ENCODE peak calls at places on chromosome 15, in ten cellular contexts. F, O, S, G, J, B, Z, T, A and E are unnamed samples.

GRCh38 chr15:81064253-81064652 is 63.5 kb downstream of the TLNRD1 start:
- DNase-seq in F (no peak), O (no peak), S (no peak), G (no peak), J (no peak), B (no peak), Z (no peak), T (no peak), A (no peak), E (no peak)

GRCh38 chr15:78930577-78931388 is 14.1 kb downstream of the CTSH start:
- DNase-seq in F (no peak), O (no peak), S (no peak), G (no peak), J (peak), B (no peak), Z (peak), T (peak), A (no peak), E (no peak)

GRCh38 chr15:83747718-83748110 is 93.8 kb downstream of the ADAMTSL3 start:
- DNase-seq in F (no peak), O (no peak), S (no peak), G (no peak), J (no peak), B (no peak), Z (no peak), T (no peak), A (no peak), E (no peak)

GRCh38 chr15:25725758-25726157 is 137.4 kb downstream of the ATP10A start:
- DNase-seq in F (no peak), O (no peak), S (no peak), G (no peak), J (no peak), B (no peak), Z (no peak), T (no peak), A (peak), E (no peak)

GRCh38 chr15:44246521-44247268 is 41.8 kb upstream of the GOLM2 start:
- DNase-seq in F (no peak), O (no peak), S (no peak), G (no peak), J (no peak), B (no peak), Z (no peak), T (no peak), A (no peak), E (no peak)

GRCh38 chr15:92932946-92933649 is 33.0 kb downstream of the CHD2 start:
- DNase-seq in F (no peak), O (no peak), S (no peak), G (no peak), J (peak), B (no peak), Z (no peak), T (no peak), A (no peak), E (no peak)

GRCh38 chr15:63185206-63185605 is 4.2 kb upstream of the RAB8B start:
- DNase-seq in F (no peak), O (no peak), S (no peak), G (no peak), J (no peak), B (no peak), Z (no peak), T (no peak), A (no peak), E (no peak)

GRCh38 chr15:51724673-51725072 is 12.8 kb downstream of the LYSMD2 start:
- DNase-seq in F (no peak), O (no peak), S (no peak), G (peak), J (no peak), B (no peak), Z (no peak), T (no peak), A (no peak), E (no peak)

GRCh38 chr15:62588930-62589655 is 424.0 kb upstream of the C2CD4B start:
- DNase-seq in F (no peak), O (no peak), S (no peak), G (no peak), J (peak), B (no peak), Z (peak), T (no peak), A (no peak), E (no peak)

GRCh38 chr15:67422296-67422695 is 98.6 kb upstream of the C15orf61 start:
- DNase-seq in F (no peak), O (no peak), S (no peak), G (no peak), J (no peak), B (no peak), Z (no peak), T (no peak), A (no peak), E (no peak)

GRCh38 chr15:75104804-75105557 is 81.6 kb downstream of the PPCDC start:
- DNase-seq in F (peak), O (peak), S (no peak), G (no peak), J (peak), B (no peak), Z (peak), T (peak), A (peak), E (no peak)

GRCh38 chr15:67066041-67067021 is 929 bp downstream of the SMAD3 start:
- DNase-seq in F (no peak), O (peak), S (no peak), G (peak), J (no peak), B (peak), Z (no peak), T (no peak), A (no peak), E (no peak)

GRCh38 chr15:68208641-68209240 is 3.6 kb upstream of the CALML4 start:
- DNase-seq in F (peak), O (no peak), S (no peak), G (no peak), J (no peak), B (no peak), Z (no peak), T (no peak), A (peak), E (no peak)

GRCh38 chr15:56804908-56805307 is 71.6 kb upstream of the ZNF280D start:
- DNase-seq in F (no peak), O (no peak), S (no peak), G (no peak), J (no peak), B (no peak), Z (peak), T (no peak), A (no peak), E (no peak)

GRCh38 chr15:62456011-62456920 is 291.2 kb upstream of the C2CD4B start:
- DNase-seq in F (no peak), O (no peak), S (no peak), G (no peak), J (no peak), B (no peak), Z (no peak), T (no peak), A (no peak), E (no peak)

GRCh38 chr15:93722165-93722564 is 509.2 kb upstream of the MCTP2 start:
- DNase-seq in F (no peak), O (no peak), S (no peak), G (no peak), J (no peak), B (no peak), Z (no peak), T (no peak), A (no peak), E (no peak)

GRCh38 chr15:93265046-93265658 is 176.1 kb upstream of the RGMA start:
- DNase-seq in F (no peak), O (no peak), S (no peak), G (no peak), J (no peak), B (no peak), Z (peak), T (no peak), A (no peak), E (no peak)

GRCh38 chr15:29615791-29616190 is 206.5 kb downstream of the TJP1 start:
- DNase-seq in F (no peak), O (no peak), S (no peak), G (no peak), J (no peak), B (no peak), Z (no peak), T (no peak), A (no peak), E (no peak)

GRCh38 chr15:81480645-81481053 is 106.6 kb upstream of the TMC3 start:
- DNase-seq in F (peak), O (peak), S (no peak), G (peak), J (peak), B (peak), Z (peak), T (peak), A (no peak), E (no peak)

GRCh38 chr15:94403246-94403824 is 172.0 kb downstream of the MCTP2 start:
- DNase-seq in F (no peak), O (no peak), S (no peak), G (no peak), J (peak), B (no peak), Z (no peak), T (no peak), A (no peak), E (no peak)

GRCh38 chr15:80876034-80876433 is 96.9 kb downstream of the CEMIP start:
- DNase-seq in F (no peak), O (no peak), S (no peak), G (no peak), J (no peak), B (no peak), Z (no peak), T (no peak), A (no peak), E (no peak)

GRCh38 chr15:42056934-42057743 is 36.3 kb upstream of the PLA2G4E start:
- DNase-seq in F (peak), O (peak), S (peak), G (peak), J (peak), B (peak), Z (peak), T (peak), A (peak), E (peak)

GRCh38 chr15:98330258-98330657 is 318.1 kb upstream of the IGF1R start:
- DNase-seq in F (no peak), O (no peak), S (no peak), G (no peak), J (no peak), B (no peak), Z (no peak), T (no peak), A (no peak), E (no peak)

GRCh38 chr15:26295331-26295730 is 432.2 kb upstream of the ATP10A start:
- DNase-seq in F (no peak), O (no peak), S (no peak), G (no peak), J (no peak), B (no peak), Z (no peak), T (no peak), A (no peak), E (no peak)

GRCh38 chr15:51706347-51706746 is 25.0 kb downstream of the SCG3 start:
- DNase-seq in F (no peak), O (no peak), S (no peak), G (no peak), J (peak), B (no peak), Z (peak), T (no peak), A (no peak), E (no peak)

GRCh38 chr15:77500986-77501385 is 80.3 kb downstream of the HMG20A start:
- DNase-seq in F (no peak), O (no peak), S (no peak), G (no peak), J (peak), B (no peak), Z (peak), T (no peak), A (no peak), E (no peak)

GRCh38 chr15:92527197-92527596 is 128.4 kb downstream of the FAM174B start:
- DNase-seq in F (no peak), O (no peak), S (no peak), G (no peak), J (peak), B (no peak), Z (peak), T (no peak), A (no peak), E (no peak)

GRCh38 chr15:41926184-41927056 is 32.6 kb upstream of the SPTBN5 start:
- DNase-seq in F (no peak), O (no peak), S (no peak), G (peak), J (no peak), B (no peak), Z (no peak), T (no peak), A (no peak), E (no peak)

GRCh38 chr15:92666780-92667179 is 11.2 kb upstream of the FAM174B start:
- DNase-seq in F (no peak), O (no peak), S (no peak), G (no peak), J (peak), B (no peak), Z (peak), T (no peak), A (peak), E (no peak)

GRCh38 chr15:52527898-52528464 is 699 bp downstream of the MYO5A start:
- DNase-seq in F (peak), O (peak), S (no peak), G (peak), J (no peak), B (no peak), Z (no peak), T (peak), A (no peak), E (no peak)

GRCh38 chr15:79265167-79265566 is 17.4 kb upstream of the ANKRD34C start:
- DNase-seq in F (no peak), O (no peak), S (no peak), G (peak), J (no peak), B (no peak), Z (no peak), T (peak), A (no peak), E (no peak)

GRCh38 chr15:64351265-64351664 is 4.7 kb downstream of the CSNK1G1 start:
- DNase-seq in F (no peak), O (no peak), S (no peak), G (no peak), J (peak), B (no peak), Z (peak), T (no peak), A (no peak), E (no peak)

GRCh38 chr15:57607570-57608000 is 15.9 kb downstream of the MYZAP start:
- DNase-seq in F (no peak), O (no peak), S (no peak), G (no peak), J (peak), B (no peak), Z (peak), T (peak), A (peak), E (no peak)

GRCh38 chr15:91942676-91943417 is 89.3 kb downstream of the SLCO3A1 start:
- DNase-seq in F (no peak), O (no peak), S (peak), G (no peak), J (peak), B (no peak), Z (peak), T (peak), A (peak), E (no peak)

GRCh38 chr15:57565326-57565725 is 26.4 kb upstream of the MYZAP start:
- DNase-seq in F (no peak), O (no peak), S (no peak), G (peak), J (no peak), B (no peak), Z (no peak), T (no peak), A (peak), E (no peak)

GRCh38 chr15:61053401-61053800 is 175.7 kb downstream of the RORA start:
- DNase-seq in F (no peak), O (no peak), S (no peak), G (peak), J (no peak), B (no peak), Z (no peak), T (no peak), A (no peak), E (no peak)

GRCh38 chr15:61049003-61049402 is 180.1 kb downstream of the RORA start:
- DNase-seq in F (no peak), O (no peak), S (no peak), G (no peak), J (peak), B (no peak), Z (peak), T (no peak), A (no peak), E (no peak)

GRCh38 chr15:61050844-61051569 is 178.1 kb downstream of the RORA start:
- DNase-seq in F (no peak), O (no peak), S (no peak), G (no peak), J (no peak), B (no peak), Z (peak), T (no peak), A (no peak), E (no peak)

GRCh38 chr15:61049934-61050333 is 179.2 kb downstream of the RORA start:
- DNase-seq in F (no peak), O (no peak), S (no peak), G (no peak), J (peak), B (no peak), Z (peak), T (peak), A (no peak), E (no peak)

DNA sequence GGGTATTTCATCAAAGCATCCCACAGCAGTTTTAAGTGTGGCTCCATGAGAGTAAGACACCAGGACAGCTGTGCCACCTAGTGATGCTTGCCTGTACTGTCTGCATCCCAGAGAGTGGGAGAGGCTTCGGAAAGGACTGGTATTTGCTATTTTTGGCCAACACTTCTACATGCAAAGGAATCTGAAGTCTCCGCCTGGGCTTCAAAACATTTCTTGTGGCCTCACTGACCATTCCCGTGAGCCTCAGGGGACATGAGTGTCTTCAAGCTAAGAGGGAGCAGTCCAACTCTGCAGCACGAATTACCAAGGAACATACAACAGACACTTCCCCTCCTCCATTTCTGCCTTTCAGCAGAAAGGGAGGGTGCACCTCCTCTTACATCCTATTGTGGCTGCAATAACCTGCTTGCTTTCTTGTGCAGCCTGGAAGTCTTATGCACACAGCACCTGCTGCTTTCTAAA is 177.5 kb downstream of the RORA start:
- DNase-seq in F (no peak), O (no peak), S (peak), G (peak), J (peak), B (no peak), Z (peak), T (peak), A (no peak), E (no peak)
- TF ChIP-seq CTCF in F (no peak), O (no peak), S (peak), G (peak), J (peak), B (peak), Z (peak), T (peak), A (no peak), E (no peak)

GRCh38 chr15:23857028-23857641 is 170.0 kb upstream of the NDN start:
- DNase-seq in F (no peak), O (no peak), S (no peak), G (peak), J (peak), B (peak), Z (peak), T (peak), A (no peak), E (no peak)

GRCh38 chr15:23860846-23861245 is 173.7 kb upstream of the NDN start:
- DNase-seq in F (no peak), O (no peak), S (no peak), G (no peak), J (no peak), B (no peak), Z (no peak), T (no peak), A (no peak), E (no peak)

GRCh38 chr15:23860290-23860751 is 173.2 kb upstream of the NDN start:
- DNase-seq in F (no peak), O (no peak), S (no peak), G (peak), J (no peak), B (peak), Z (no peak), T (no peak), A (no peak), E (peak)

GRCh38 chr15:23855947-23856346 is 168.8 kb upstream of the NDN start:
- DNase-seq in F (no peak), O (no peak), S (no peak), G (no peak), J (no peak), B (no peak), Z (no peak), T (no peak), A (no peak), E (no peak)

GRCh38 chr15:23859008-23859407 is 171.9 kb upstream of the NDN start:
- DNase-seq in F (no peak), O (no peak), S (no peak), G (no peak), J (no peak), B (no peak), Z (no peak), T (no peak), A (no peak), E (no peak)
- TF ChIP-seq CTCF in F (no peak), O (no peak), S (no peak), G (no peak), J (no peak), B (no peak), Z (no peak), T (no peak), A (no peak), E (no peak)

GRCh38 chr15:32100286-32100685 is 70.0 kb downstream of the CHRNA7 start:
- DNase-seq in F (no peak), O (no peak), S (no peak), G (no peak), J (no peak), B (no peak), Z (no peak), T (no peak), A (no peak), E (no peak)
- TF ChIP-seq CTCF in F (no peak), O (no peak), S (no peak), G (no peak), J (no peak), B (no peak), Z (no peak), T (no peak), A (no peak), E (no peak)

DNA sequence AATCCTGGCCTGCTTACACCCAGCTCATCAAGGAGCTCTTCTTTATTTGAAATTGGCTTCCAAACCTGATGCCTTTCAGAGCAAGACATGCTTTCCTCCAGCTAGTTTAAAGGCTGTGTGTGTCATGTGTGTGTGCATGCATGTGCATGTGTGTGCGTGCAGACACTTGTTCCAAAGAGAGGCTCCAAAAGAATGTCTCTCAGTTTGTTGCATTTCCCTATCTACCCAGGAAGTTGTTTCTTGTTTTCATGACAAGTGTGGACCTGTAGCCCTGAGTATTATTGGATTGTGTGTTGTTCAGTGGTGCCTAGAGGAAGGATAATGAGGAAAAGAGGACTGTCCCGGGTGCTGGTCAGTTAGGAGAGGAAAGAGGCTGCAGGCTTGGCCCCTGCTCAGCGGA is 240.0 kb downstream of the THSD4 start:
- DNase-seq in F (no peak), O (no peak), S (no peak), G (no peak), J (no peak), B (no peak), Z (no peak), T (peak), A (no peak), E (no peak)
- TF ChIP-seq CTCF in F (no peak), O (no peak), S (no peak), G (no peak), J (no peak), B (no peak), Z (no peak), T (no peak), A (no peak), E (no peak)

GRCh38 chr15:90300541-90300940 is 35.1 kb downstream of the NGRN start:
- DNase-seq in F (no peak), O (no peak), S (no peak), G (no peak), J (no peak), B (no peak), Z (no peak), T (no peak), A (no peak), E (no peak)
- TF ChIP-seq CTCF in F (no peak), O (no peak), S (no peak), G (no peak), J (no peak), B (no peak), Z (no peak), T (no peak), A (no peak), E (no peak)

GRCh38 chr15:34620814-34621213 is 37.4 kb upstream of the GOLGA8B start:
- DNase-seq in F (no peak), O (no peak), S (no peak), G (no peak), J (peak), B (no peak), Z (no peak), T (no peak), A (no peak), E (no peak)
- TF ChIP-seq CTCF in F (no peak), O (no peak), S (no peak), G (no peak), J (no peak), B (no peak), Z (no peak), T (no peak), A (no peak), E (no peak)

GRCh38 chr15:88637436-88637835 is 1.4 kb upstream of the ISG20 start:
- DNase-seq in F (no peak), O (no peak), S (no peak), G (no peak), J (no peak), B (no peak), Z (no peak), T (no peak), A (no peak), E (no peak)

GRCh38 chr15:88636654-88637053 is 2.2 kb upstream of the ISG20 start:
- DNase-seq in F (no peak), O (no peak), S (no peak), G (no peak), J (peak), B (no peak), Z (no peak), T (no peak), A (no peak), E (no peak)

GRCh38 chr15:88636039-88636438 is 2.8 kb upstream of the ISG20 start:
- DNase-seq in F (no peak), O (no peak), S (no peak), G (peak), J (no peak), B (no peak), Z (no peak), T (peak), A (no peak), E (no peak)

GRCh38 chr15:88637841-88638625 is 783 bp upstream of the ISG20 start:
- DNase-seq in F (no peak), O (no peak), S (no peak), G (no peak), J (no peak), B (no peak), Z (no peak), T (no peak), A (peak), E (no peak)

GRCh38 chr15:88638626-88639372 is at the start of gene ISG20:
- DNase-seq in F (peak), O (peak), S (peak), G (peak), J (peak), B (peak), Z (peak), T (peak), A (peak), E (peak)
- TF ChIP-seq CTCF in F (peak), O (no peak), S (peak), G (peak), J (peak), B (peak), Z (peak), T (peak), A (no peak), E (no peak)